ENCODE peak calls at places on chromosomes 7 and 10, in five cellular contexts. P is CD4-positive, alpha-beta memory T cell; C is H7; S is mammary epithelial cell; V is Peyer's patch. K is an unnamed sample. For H3K27me3, the result is how much of the 10 kb centered on the place peaks cover.

GRCh38 chr10:96891840-96892239 is 59.7 kb downstream of the LCOR start:
- DNase-seq in P (no peak), C (no peak), S (no peak), V (no peak), K (no peak)

GRCh38 chr7:158827411-158828342 is 1.6 kb downstream of the ESYT2 start:
- DNase-seq in P (peak), C (no peak), S (peak), V (no peak), K (no peak)

GRCh38 chr7:73933091-73933490 is 72.1 kb downstream of the TMEM270 start:
- DNase-seq in P (no peak), C (no peak), S (no peak), V (no peak), K (no peak)

GRCh38 chr10:8063935-8064334 is 9.4 kb downstream of the GATA3 start:
- DNase-seq in P (no peak), C (peak), S (no peak), V (no peak), K (no peak)

GRCh38 chr7:47474937-47475879 is 106.7 kb downstream of the TNS3 start:
- DNase-seq in P (no peak), C (peak), S (peak), V (peak), K (peak)

GRCh38 chr10:96370575-96371157 is 11.9 kb upstream of the OPALIN start:
- DNase-seq in P (peak), C (peak), S (peak), V (peak), K (peak)

GRCh38 chr7:5494683-5495561 is 71.3 kb upstream of the TNRC18 start:
- DNase-seq in P (peak), C (peak), S (peak), V (peak), K (peak)

GRCh38 chr7:100895956-100896742 is 461 bp upstream of the ACHE start:
- DNase-seq in P (peak), C (peak), S (no peak), V (peak), K (peak)

GRCh38 chr7:82818091-82818620 is 344.5 kb downstream of the PCLO start:
- DNase-seq in P (no peak), C (no peak), S (no peak), V (no peak), K (no peak)

GRCh38 chr10:69348824-69349541 is 67.7 kb downstream of the TACR2 start:
- DNase-seq in P (no peak), C (no peak), S (peak), V (no peak), K (peak)

GRCh38 chr10:93376372-93377296 is 105.5 kb downstream of the MYOF start:
- DNase-seq in P (peak), C (peak), S (peak), V (peak), K (peak)

GRCh38 chr7:148304456-148304855 is 286.1 kb upstream of the C7orf33 start:
- DNase-seq in P (no peak), C (no peak), S (no peak), V (peak), K (no peak)

GRCh38 chr10:125411724-125412123 is 251.4 kb upstream of the CTBP2 start:
- DNase-seq in P (no peak), C (no peak), S (peak), V (no peak), K (no peak)

GRCh38 chr10:88385601-88386203 is 197.4 kb downstream of the RNLS start:
- DNase-seq in P (peak), C (no peak), S (peak), V (peak), K (peak)

GRCh38 chr10:15321431-15322321 is 49.4 kb downstream of the FAM171A1 start:
- DNase-seq in P (no peak), C (no peak), S (no peak), V (no peak), K (peak)

GRCh38 chr10:101363850-101364400 is 10.0 kb downstream of the BTRC start:
- DNase-seq in P (no peak), C (no peak), S (no peak), V (no peak), K (no peak)

GRCh38 chr7:30076411-30076810 is 48.2 kb downstream of the PLEKHA8 start:
- DNase-seq in P (no peak), C (no peak), S (no peak), V (no peak), K (no peak)

GRCh38 chr10:43599333-43599732 is 6.9 kb upstream of the ZNF485 start:
- DNase-seq in P (no peak), C (no peak), S (no peak), V (no peak), K (no peak)

GRCh38 chr7:17722798-17723197 is 217.5 kb downstream of the SNX13 start:
- DNase-seq in P (no peak), C (no peak), S (no peak), V (no peak), K (no peak)

GRCh38 chr7:54545241-54545563 is 3.0 kb downstream of the VSTM2A start:
- DNase-seq in P (no peak), C (no peak), S (no peak), V (no peak), K (no peak)

GRCh38 chr10:103776878-103777591 is 78.3 kb downstream of the SH3PXD2A start:
- DNase-seq in P (no peak), C (no peak), S (peak), V (no peak), K (no peak)

GRCh38 chr7:91913612-91914011 is 27.1 kb upstream of the AKAP9 start:
- DNase-seq in P (no peak), C (no peak), S (no peak), V (no peak), K (no peak)

GRCh38 chr10:128869101-128869712 is 597.8 kb upstream of the MGMT start:
- DNase-seq in P (no peak), C (no peak), S (no peak), V (no peak), K (no peak)

GRCh38 chr10:128867119-128867518 is 599.9 kb upstream of the MGMT start:
- DNase-seq in P (no peak), C (no peak), S (no peak), V (no peak), K (no peak)

GRCh38 chr10:128867819-128868218 is 599.2 kb upstream of the MGMT start:
- DNase-seq in P (no peak), C (no peak), S (no peak), V (no peak), K (no peak)

GRCh38 chr10:128870830-128871597 is 596.0 kb upstream of the MGMT start:
- DNase-seq in P (no peak), C (no peak), S (no peak), V (no peak), K (no peak)

GRCh38 chr10:128868481-128868880 is 598.6 kb upstream of the MGMT start:
- DNase-seq in P (no peak), C (no peak), S (no peak), V (no peak), K (no peak)
- H3K27me3 ChIP-seq in P (under half), C (under half), S (under half), V (under half), K (under half)

GRCh38 chr10:986881-987634 is 1.2 kb upstream of the GTPBP4 start:
- DNase-seq in P (no peak), C (no peak), S (peak), V (peak), K (no peak)
- H3K4me3 ChIP-seq in P (peak), C (peak), S (peak), V (peak), K (peak)

GRCh38 chr10:133312769-133313145 is 4.0 kb downstream of the ZNF511 start:
- DNase-seq in P (no peak), C (no peak), S (no peak), V (no peak), K (no peak)
- H3K27me3 ChIP-seq in P (under half), C (under half), S (under half), V (under half), K (under half)

GRCh38 chr7:94395141-94396041 is 696 bp downstream of the COL1A2 start:
- DNase-seq in P (peak), C (peak), S (peak), V (peak), K (peak)

GRCh38 chr7:94400022-94400421 is 5.3 kb downstream of the COL1A2 start:
- DNase-seq in P (no peak), C (no peak), S (no peak), V (no peak), K (no peak)

GRCh38 chr7:94396606-94397005 is 1.9 kb downstream of the COL1A2 start:
- DNase-seq in P (no peak), C (no peak), S (no peak), V (no peak), K (no peak)

GRCh38 chr7:94396044-94396443 is 1.3 kb downstream of the COL1A2 start:
- DNase-seq in P (no peak), C (no peak), S (no peak), V (no peak), K (no peak)

GRCh38 chr7:94397721-94398120 is 3.0 kb downstream of the COL1A2 start:
- DNase-seq in P (no peak), C (no peak), S (no peak), V (no peak), K (no peak)
- H3K4me3 ChIP-seq in P (no peak), C (no peak), S (no peak), V (no peak), K (no peak)

GRCh38 chr7:22545539-22545938 is 45.6 kb upstream of the STEAP1B start:
- DNase-seq in P (no peak), C (no peak), S (no peak), V (no peak), K (peak)

GRCh38 chr7:22549051-22549450 is 49.1 kb upstream of the STEAP1B start:
- DNase-seq in P (no peak), C (peak), S (no peak), V (no peak), K (no peak)

GRCh38 chr7:22548313-22548712 is 48.3 kb upstream of the STEAP1B start:
- DNase-seq in P (no peak), C (no peak), S (no peak), V (no peak), K (no peak)

GRCh38 chr7:22544245-22544644 is 44.3 kb upstream of the STEAP1B start:
- DNase-seq in P (no peak), C (no peak), S (no peak), V (no peak), K (no peak)

DNA sequence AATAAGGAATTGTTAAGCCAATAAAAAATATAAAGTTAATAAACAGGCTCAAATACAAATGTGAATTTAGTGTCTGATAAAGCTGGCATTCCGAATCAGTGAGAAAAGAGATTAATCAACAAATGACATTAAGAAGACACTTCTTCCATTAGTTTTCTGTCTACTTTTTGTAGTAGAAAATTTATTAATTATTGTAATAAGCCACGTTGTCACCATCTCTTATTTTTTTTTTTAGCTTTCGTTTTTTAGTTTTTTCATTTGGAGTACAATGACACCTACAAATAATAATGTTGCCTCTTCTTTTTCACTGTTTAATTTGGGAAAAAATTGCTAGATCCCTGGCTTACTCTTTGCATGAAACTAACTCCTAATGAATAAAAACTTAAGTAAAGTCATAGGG is 46.8 kb upstream of the STEAP1B start:
- DNase-seq in P (no peak), C (no peak), S (no peak), V (no peak), K (no peak)
- H3K27me3 ChIP-seq in P (under half), C (under half), S (under half), V (under half), K (under half)

DNA sequence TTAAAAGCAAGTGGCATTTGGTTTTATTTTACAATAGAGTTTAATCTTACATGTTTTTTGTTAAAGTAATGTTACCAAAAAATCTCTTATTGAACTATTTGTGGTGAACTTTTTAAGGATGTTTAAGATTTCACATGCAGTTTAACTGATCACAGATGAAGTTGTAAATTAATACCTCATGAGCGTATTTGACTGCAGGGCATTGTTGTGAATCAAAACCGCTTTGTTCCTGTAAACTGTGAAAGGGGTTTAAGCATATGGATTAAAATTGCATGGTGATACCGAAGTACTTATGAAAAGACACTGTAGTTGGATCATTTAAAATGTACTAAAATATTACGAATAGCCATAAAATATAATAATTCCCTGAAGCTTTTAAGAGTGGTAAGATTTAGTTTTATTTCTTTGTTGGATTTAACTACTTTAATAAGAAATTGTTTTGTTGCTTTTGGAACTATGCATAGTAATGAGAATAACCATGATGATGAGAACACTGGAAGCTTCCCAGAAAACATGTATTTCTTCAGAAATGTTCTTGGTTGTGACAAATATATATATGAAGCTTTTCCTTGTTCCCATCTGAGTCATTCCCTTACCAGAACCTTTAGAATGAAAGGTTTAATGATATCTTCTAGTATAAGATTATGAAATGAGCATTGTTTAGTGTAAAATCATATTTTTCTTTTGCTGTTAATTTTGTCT is 131.3 kb downstream of the ADK start:
- DNase-seq in P (no peak), C (no peak), S (no peak), V (no peak), K (no peak)
- H3K4me3 ChIP-seq in P (no peak), C (no peak), S (no peak), V (no peak), K (no peak)

DNA sequence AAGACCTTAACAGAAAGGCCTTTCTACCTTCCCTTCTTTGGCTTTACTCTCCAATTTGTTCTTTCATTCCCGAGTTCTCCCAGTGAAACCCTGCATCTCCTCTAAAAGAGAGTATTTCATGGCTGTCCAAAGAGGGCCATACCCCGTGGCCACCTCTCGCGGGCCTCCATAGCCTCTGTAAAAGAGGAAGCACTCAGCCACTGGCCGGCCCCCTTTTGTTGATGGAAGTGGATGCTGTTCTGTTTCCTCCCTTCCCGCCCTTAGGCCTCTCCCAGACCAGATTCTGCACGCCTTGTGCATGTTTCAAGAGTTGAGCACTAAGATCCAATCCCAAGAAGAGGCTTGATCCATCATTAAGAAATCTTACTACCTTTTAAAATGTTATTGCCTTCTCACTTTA is 6.7 kb upstream of the FEZF1 start:
- DNase-seq in P (no peak), C (peak), S (no peak), V (no peak), K (no peak)
- H3K27me3 ChIP-seq in P (under half), C (half or more), S (half or more), V (under half), K (half or more)

GRCh38 chr10:60979667-60980104 is 35.7 kb upstream of the RHOBTB1 start:
- DNase-seq in P (no peak), C (no peak), S (no peak), V (no peak), K (no peak)
- H3K4me3 ChIP-seq in P (no peak), C (no peak), S (no peak), V (no peak), K (no peak)

GRCh38 chr10:132834891-132835847 is 49.2 kb upstream of the NKX6-2 start:
- DNase-seq in P (no peak), C (peak), S (no peak), V (peak), K (no peak)
- H3K27me3 ChIP-seq in P (under half), C (under half), S (under half), V (under half), K (under half)

GRCh38 chr10:79380125-79380917 is 33.1 kb downstream of the PPIF start:
- DNase-seq in P (no peak), C (no peak), S (no peak), V (peak), K (peak)
- H3K4me3 ChIP-seq in P (no peak), C (no peak), S (no peak), V (no peak), K (no peak)

K was measured in small intestine.